ENCODE peak calls at places on chromosomes 2 and 18, in eight cellular contexts. V is breast epithelium, H is H1, Q is HepG2, E is spleen, M is suprapubic skin, Z is sigmoid colon, A is stomach. U is an unnamed sample.

GRCh38 chr18:70195852-70196434 is 9.5 kb downstream of the RTTN start:
- DNase-seq in A (no peak), Q (peak; percentile 35), H (no peak), E (no peak), Z (no peak), V (no peak), M (no peak), U (no peak)

GRCh38 chr2:136238552-136239346 is 120.8 kb upstream of the CXCR4 start:
- DNase-seq in A (no peak), H (no peak), Z (no peak), M (no peak), E (no peak), V (no peak), Q (no peak), U (no peak)

GRCh38 chr18:13813271-13813849 is 10.6 kb upstream of the MC5R start:
- DNase-seq in Q (peak; percentile 54), A (peak; percentile 76), Z (no peak), H (no peak), M (no peak), E (no peak), V (peak; percentile 31), U (no peak)

GRCh38 chr2:84970266-84970955 is 550 bp upstream of the KCMF1 start:
- DNase-seq in Q (no peak), A (peak; percentile 70), H (no peak), E (peak; percentile 95), V (peak; percentile 53), Z (peak; percentile 83), M (peak; percentile 83), U (peak; percentile 60)

GRCh38 chr2:179340678-179341077 is 76.0 kb upstream of the SESTD1 start:
- DNase-seq in Q (peak; percentile 54), H (no peak), Z (no peak), E (no peak), M (no peak), V (no peak), A (no peak), U (no peak)

GRCh38 chr2:180599804-180600203 is 380.6 kb upstream of the UBE2E3 start:
- DNase-seq in Z (no peak), A (no peak), Q (no peak), H (no peak), E (no peak), V (no peak), M (no peak), U (no peak)

GRCh38 chr18:30280861-30281470 is 761.6 kb downstream of the DSC3 start:
- DNase-seq in E (no peak), M (no peak), Z (no peak), Q (peak; percentile 42), V (no peak), H (no peak), A (no peak), U (no peak)

GRCh38 chr2:9690716-9691498 is 60.1 kb upstream of the YWHAQ start:
- DNase-seq in H (no peak), Z (peak; percentile 28), Q (no peak), M (no peak), E (no peak), A (no peak), V (no peak), U (no peak)

GRCh38 chr2:146659976-146660375 is 1184.9 kb upstream of the ACVR2A start:
- DNase-seq in E (no peak), H (no peak), Q (no peak), Z (no peak), V (no peak), M (no peak), A (no peak), U (no peak)

GRCh38 chr2:223925106-223925505 is 20.0 kb downstream of the WDFY1 start:
- DNase-seq in A (no peak), E (no peak), H (no peak), M (no peak), Z (no peak), V (no peak), Q (no peak), U (no peak)

GRCh38 chr2:159946326-159946992 is 116.0 kb downstream of the PLA2R1 start:
- DNase-seq in Z (no peak), H (no peak), Q (no peak), A (no peak), V (no peak), E (no peak), M (no peak), U (no peak)

GRCh38 chr18:9741821-9742541 is 33.9 kb downstream of the RAB31 start:
- DNase-seq in E (peak; percentile 69), Z (no peak), A (no peak), M (peak; percentile 73), Q (peak; percentile 29), H (peak; percentile 33), V (no peak), U (no peak)

GRCh38 chr2:28199995-28200394 is 192.7 kb upstream of the FOSL2 start:
- DNase-seq in A (no peak), Q (no peak), H (no peak), M (no peak), Z (no peak), V (no peak), E (no peak), U (no peak)

GRCh38 chr2:150484461-150484931 is 3.0 kb downstream of the RND3 start:
- DNase-seq in V (no peak), M (no peak), E (no peak), Z (peak; percentile 65), A (no peak), H (no peak), Q (no peak), U (no peak)

GRCh38 chr2:150485871-150486538 is 1.5 kb downstream of the RND3 start:
- DNase-seq in M (peak; percentile 87), V (peak; percentile 71), E (peak; percentile 74), Z (peak; percentile 93), Q (no peak), A (peak; percentile 80), H (no peak), U (peak; percentile 93)

GRCh38 chr2:150485114-150485870 is 2.2 kb downstream of the RND3 start:
- DNase-seq in A (peak; percentile 89), V (peak; percentile 88), E (peak; percentile 71), Z (peak; percentile 92), Q (peak; percentile 30), M (peak; percentile 89), H (peak; percentile 23), U (peak; percentile 94)

GRCh38 chr2:150487537-150488429 is at the start of gene RND3:
- DNase-seq in Z (peak; percentile 99), H (peak; percentile 96), E (peak; percentile 84), V (peak; percentile 98), M (peak; percentile 98), A (peak; percentile 96), Q (peak; percentile 87), U (peak; percentile 44)

DNA sequence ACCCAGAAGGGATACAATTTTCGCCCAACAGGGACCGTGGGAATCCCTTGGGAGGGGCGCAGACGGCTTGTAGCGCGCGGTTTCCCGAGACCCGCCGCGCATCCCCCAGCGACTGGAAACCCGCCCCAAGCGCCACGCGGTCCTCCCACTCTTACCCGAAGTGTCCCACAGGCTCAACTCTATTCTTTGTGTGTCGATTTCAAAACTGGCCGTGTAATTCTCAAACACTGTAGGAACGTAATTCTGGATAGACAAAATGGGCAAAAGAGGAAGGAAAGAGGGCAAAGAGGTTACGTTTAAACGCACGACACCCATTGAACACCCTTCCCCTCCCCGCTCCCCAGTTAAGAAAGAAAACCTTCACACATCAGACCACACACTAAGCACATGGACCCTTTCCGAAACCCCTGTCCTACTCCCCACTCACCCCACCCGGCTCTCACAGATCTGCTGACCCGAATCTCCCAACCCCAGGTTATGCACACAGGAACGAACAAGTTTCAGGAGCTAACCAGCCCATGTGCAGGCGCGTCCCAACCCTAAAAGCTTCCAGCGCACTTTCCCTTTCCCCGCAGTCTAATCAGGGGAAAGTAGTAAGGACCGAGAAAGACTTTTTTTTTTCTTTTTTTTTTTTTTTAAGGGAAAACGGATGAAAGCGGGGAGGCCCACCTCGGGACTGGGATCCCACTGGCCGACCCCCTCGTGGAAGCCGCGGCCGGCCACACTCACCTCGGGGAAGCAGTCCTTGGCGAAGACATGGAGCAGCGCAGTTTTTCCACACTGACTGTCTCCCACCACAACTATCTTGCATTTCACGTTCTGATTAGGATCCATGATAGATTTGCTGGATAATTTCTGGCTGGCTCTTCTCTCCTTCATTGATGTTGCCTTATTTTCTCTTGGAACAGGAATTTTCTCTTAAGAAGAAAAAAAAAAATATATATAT is 655 bp downstream of the RND3 start:
- DNase-seq in A (peak; percentile 50), E (no peak), Z (peak; percentile 80), Q (no peak), V (peak; percentile 47), H (no peak), M (peak; percentile 70), U (peak; percentile 27)
- H3K4me3 ChIP-seq in A (peak overlapping the region; percentile 61), E (peak overlapping the region; percentile 70), Z (peak overlapping the region; percentile 81), Q (peak overlapping the region; percentile 55), V (peak overlapping the region; percentile 82), H (peak overlapping the region; percentile 80), M (peak overlapping the region; percentile 91), U (peak overlapping the region; percentile 69)

DNA sequence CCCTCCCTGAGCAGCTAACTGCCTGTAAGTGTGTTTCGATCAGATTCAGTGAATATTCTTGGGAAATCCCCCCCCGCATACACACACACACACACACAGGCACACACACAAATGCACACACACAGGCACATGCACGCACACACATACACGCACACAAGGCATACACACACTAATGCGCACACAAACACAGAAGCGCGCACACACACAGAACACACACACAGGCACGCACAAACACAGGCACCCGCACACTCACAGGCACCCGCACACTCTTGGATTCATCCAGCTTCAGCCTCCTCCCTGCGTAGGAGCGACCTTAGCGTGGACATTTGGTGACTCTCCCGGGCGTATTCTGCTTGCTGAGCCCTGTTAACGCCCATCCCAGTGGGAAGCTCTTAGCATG is 656.5 kb downstream of the GALR1 start:
- DNase-seq in A (no peak), Z (no peak), V (no peak), M (no peak), E (no peak), Q (no peak), H (no peak), U (no peak)
- H3K9me3 ChIP-seq in A (no peaks in the 10 kb centered on the region), Z (no peaks in the 10 kb centered on the region), V (no peaks in the 10 kb centered on the region), M (no peaks in the 10 kb centered on the region), E (no peaks in the 10 kb centered on the region), Q (no peaks in the 10 kb centered on the region), H (no peaks in the 10 kb centered on the region), U (no peaks in the 10 kb centered on the region)

DNA sequence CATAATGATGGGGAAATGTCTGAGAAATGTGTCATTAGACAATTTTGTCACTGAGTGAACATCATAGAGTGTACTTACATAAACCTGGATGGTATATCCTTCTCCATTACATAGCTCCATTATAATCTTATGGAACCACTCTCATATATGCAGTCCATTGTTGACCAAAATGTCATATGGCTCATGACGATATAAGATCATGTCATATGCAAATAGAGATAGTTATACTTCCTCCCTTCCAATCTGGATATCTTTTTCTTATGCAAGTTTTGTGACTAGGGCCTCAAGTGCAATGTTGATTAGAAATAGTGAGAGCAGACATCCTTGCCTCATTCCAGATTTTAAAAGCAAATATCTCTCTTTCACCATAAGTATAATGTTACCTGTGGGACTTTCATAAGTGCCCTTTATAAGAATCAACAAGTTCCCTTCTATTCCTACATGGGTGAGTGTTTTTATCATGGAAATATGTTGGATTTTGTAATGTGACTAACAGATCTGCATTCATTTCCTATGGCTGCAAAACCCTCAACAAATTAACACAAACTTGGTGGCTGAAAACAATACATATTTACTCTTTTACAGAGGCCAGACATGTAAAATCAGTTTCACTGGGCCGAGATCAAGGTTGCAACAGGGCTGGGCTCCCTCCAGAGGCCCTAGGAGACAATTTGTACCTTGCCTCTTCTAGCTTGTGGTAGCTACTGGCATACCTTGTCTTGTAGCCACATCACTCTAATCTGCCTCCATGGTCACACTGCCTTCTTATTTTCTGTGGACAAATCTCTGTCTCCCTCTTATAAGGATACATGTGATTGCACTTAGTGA is 21.6 kb upstream of the SULT1C4 start:
- DNase-seq in A (no peak), E (no peak), Z (no peak), M (no peak), H (no peak), V (no peak), Q (no peak), U (no peak)
- TF ChIP-seq POLR2AphosphoS5 in A (no peak), E (no peak), Z (no peak), M (no peak), H (peak; percentile 49), V (no peak), Q (no peak), U (no peak)

GRCh38 chr2:74392449-74392743 is 12.3 kb upstream of the DCTN1 start:
- DNase-seq in M (no peak), H (no peak), Q (no peak), A (no peak), Z (no peak), E (no peak), V (no peak), U (no peak)
- H3K4me3 ChIP-seq in M (no peak overlapping the region), H (peak overlapping the region; percentile 86), Q (peak overlapping the region; percentile 98), A (no peak overlapping the region), Z (peak overlapping the region; percentile 95), E (peak overlapping the region; percentile 86), V (no peak overlapping the region), U (peak overlapping the region; percentile 88)